ENCODE peak calls at places on chromosome 22, in seven cellular contexts. C is GM23338, L is HCT116, N is SK-N-SH, D is Panc1, R is K562, X is HepG2. U is an unnamed sample.

GRCh38 chr22:20111045-20111688 is 4.7 kb upstream of the RANBP1 start:
- DNase-seq in R (peak; percentile 84), N (peak; percentile 87), X (peak; percentile 61), C (peak; percentile 78), L (peak; percentile 51), D (no peak), U (peak; percentile 45)

GRCh38 chr22:30879398-30879797 is 89.2 kb downstream of the MORC2 start:
- DNase-seq in D (no peak), R (no peak), X (no peak), L (no peak), C (no peak), N (no peak), U (no peak)

GRCh38 chr22:39388261-39389011 is 11.1 kb upstream of the TAB1 start:
- DNase-seq in N (peak; percentile 96), C (peak; percentile 99), D (no peak), R (peak; percentile 97), L (peak; percentile 56), X (peak; percentile 80), U (no peak)

GRCh38 chr22:19923914-19924513 is 17.6 kb upstream of the COMT start:
- DNase-seq in D (no peak), X (no peak), N (no peak), L (no peak), C (no peak), R (no peak), U (no peak)

GRCh38 chr22:47161631-47162030 is 399.2 kb downstream of the TBC1D22A start:
- DNase-seq in C (no peak), L (no peak), D (no peak), R (no peak), X (no peak), N (no peak), U (no peak)

GRCh38 chr22:26673485-26673884 is 16.1 kb downstream of the MIAT start:
- DNase-seq in X (no peak), L (no peak), R (no peak), C (no peak), D (no peak), N (no peak), U (no peak)

GRCh38 chr22:42357221-42357620 is 75.0 kb downstream of the NFAM1 start:
- DNase-seq in D (no peak), R (no peak), X (no peak), L (no peak), N (no peak), C (no peak), U (no peak)

GRCh38 chr22:20885557-20886323 is 26.9 kb downstream of the SNAP29 start:
- DNase-seq in R (peak; percentile 98), D (peak; percentile 72), L (peak; percentile 58), N (peak; percentile 84), C (peak; percentile 92), X (peak; percentile 85), U (peak; percentile 85)

GRCh38 chr22:40533712-40534378 is 102.7 kb downstream of the MRTFA start:
- DNase-seq in N (no peak), R (peak; percentile 28), L (no peak), X (no peak), C (peak; percentile 66), D (no peak), U (peak; percentile 68)

GRCh38 chr22:49257551-49257951 is 570.1 kb downstream of the BRD1 start:
- DNase-seq in N (no peak), C (no peak), L (no peak), X (no peak), R (no peak), D (no peak), U (no peak)

GRCh38 chr22:40046126-40046525 is 51.4 kb downstream of the FAM83F start:
- DNase-seq in C (no peak), N (no peak), X (no peak), R (no peak), D (no peak), L (no peak), U (no peak)

GRCh38 chr22:22993184-22993583 is 77.1 kb upstream of the GNAZ start:
- DNase-seq in D (no peak), L (no peak), N (no peak), X (no peak), C (no peak), R (peak; percentile 39), U (no peak)

GRCh38 chr22:42803454-42803853 is 53.6 kb downstream of the ARFGAP3 start:
- DNase-seq in R (no peak), N (peak; percentile 63), L (no peak), C (no peak), X (no peak), D (no peak), U (no peak)

GRCh38 chr22:36197065-36197440 is 4.6 kb downstream of the APOL4 start:
- DNase-seq in L (no peak), N (peak; percentile 27), D (no peak), C (peak; percentile 92), R (peak; percentile 58), X (no peak), U (no peak)

GRCh38 chr22:30824096-30824495 is 129.4 kb downstream of the OSBP2 start:
- DNase-seq in R (no peak), D (no peak), X (no peak), L (no peak), N (no peak), C (no peak), U (no peak)

DNA sequence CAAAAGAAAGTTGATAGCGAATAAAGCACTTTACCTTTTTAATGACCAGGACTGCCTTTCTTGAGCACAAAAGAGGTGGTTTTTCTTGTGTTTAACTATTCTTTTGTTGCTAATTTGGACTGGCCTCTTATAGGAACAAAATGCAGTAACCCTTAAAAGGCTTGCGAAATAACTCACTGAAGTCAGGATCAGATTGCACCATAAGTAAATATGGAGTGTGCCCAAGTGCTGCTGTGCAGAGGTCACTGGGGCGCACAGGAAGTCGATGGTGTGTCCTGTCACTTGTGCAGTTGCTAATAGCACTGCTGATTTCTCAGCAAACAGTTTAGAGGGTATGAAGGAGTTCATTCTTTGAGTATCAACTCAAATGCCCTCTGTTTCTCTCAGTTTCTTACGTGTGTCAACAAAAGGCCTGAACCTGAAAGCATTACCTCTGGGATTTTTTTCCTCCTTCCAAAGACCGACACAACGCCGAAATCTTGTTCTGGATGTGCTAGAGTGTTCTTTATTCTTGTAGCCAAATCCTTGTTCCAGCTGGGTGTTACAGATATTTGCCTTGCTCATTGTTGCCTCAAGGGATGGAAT is 71.3 kb downstream of the ATXN10 start:
- DNase-seq in C (no peak), D (no peak), L (no peak), X (peak; percentile 96), N (no peak), R (no peak), U (peak; percentile 68)
- TF ChIP-seq POLR2AphosphoS5 in C (no peak), D (no peak), L (no peak), X (no peak), N (no peak), R (no peak), U (peak; percentile 37)

DNA sequence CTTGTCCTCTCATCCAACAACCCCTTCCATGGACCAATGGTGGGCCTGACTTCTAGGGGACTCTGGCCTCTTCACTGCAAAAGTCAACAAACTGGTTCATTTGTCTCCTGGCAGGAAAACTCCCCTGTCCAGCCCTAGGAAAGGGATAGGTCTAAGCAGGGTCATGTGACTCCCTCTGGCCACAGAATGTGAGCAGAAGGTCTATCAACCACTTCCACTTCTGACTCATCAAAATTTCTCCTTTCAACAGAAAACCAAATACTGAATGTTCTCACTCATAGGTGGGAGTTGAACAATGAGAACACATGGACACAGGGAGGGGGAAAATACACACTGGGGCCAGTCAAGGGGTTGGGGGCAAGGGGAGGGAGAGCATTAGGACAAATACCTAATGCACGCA is 1.3 kb upstream of the ISX start:
- DNase-seq in D (no peak), R (peak; percentile 58), C (no peak), X (peak; percentile 83), N (no peak), L (no peak), U (no peak)
- H3K27ac ChIP-seq in D (no peak overlapping the region), R (peak overlapping the region; percentile 54), C (no peak overlapping the region), X (peak overlapping the region; percentile 54), N (no peak overlapping the region), L (no peak overlapping the region), U (no peak overlapping the region)

DNA sequence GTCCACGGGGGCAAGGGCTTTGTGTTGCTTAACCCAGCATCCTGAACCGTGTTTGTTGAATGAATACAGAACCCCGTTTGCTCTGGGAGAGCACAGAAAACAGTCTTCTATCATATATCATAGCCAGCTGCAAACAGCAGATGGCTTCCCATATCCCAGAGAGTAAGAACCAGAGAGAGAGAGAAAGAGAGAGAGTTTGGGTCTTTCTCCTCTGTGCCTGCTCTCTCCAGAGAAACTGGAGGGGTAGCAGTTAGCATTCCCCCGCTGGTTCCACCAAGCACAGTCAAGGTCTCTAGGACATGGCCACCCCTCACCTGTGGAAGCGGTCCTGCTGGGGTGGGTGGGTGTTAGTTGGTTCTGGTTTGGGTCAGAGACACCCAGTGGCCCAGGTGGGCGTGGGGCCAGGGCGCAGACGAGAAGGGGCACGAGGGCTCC is 487 bp upstream of the TIMP3 start:
- DNase-seq in R (no peak), C (no peak), D (no peak), X (no peak), N (no peak), L (no peak), U (no peak)
- TF ChIP-seq REST in R (no peak), C (no peak), D (no peak), X (no peak), N (no peak), L (no peak), U (no peak)

GRCh38 chr22:28989912-28990311 is 71.7 kb downstream of the C22orf31 start:
- DNase-seq in D (no peak), X (no peak), C (no peak), L (no peak), N (no peak), R (no peak), U (no peak)
- TF ChIP-seq POLR2AphosphoS5 in D (no peak), X (no peak), C (no peak), L (no peak), N (no peak), R (no peak), U (no peak)

GRCh38 chr22:43848366-43849171 is 13.7 kb downstream of the SULT4A1 start:
- DNase-seq in L (peak; percentile 4), N (peak; percentile 56), R (no peak), D (no peak), C (peak; percentile 57), X (no peak), U (no peak)

GRCh38 chr22:43851058-43851978 is 11.0 kb downstream of the SULT4A1 start:
- DNase-seq in N (no peak), L (no peak), D (no peak), R (no peak), X (no peak), C (no peak), U (no peak)

GRCh38 chr22:43850529-43850928 is 11.8 kb downstream of the SULT4A1 start:
- DNase-seq in R (no peak), X (no peak), C (no peak), L (no peak), D (no peak), N (no peak), U (no peak)

GRCh38 chr22:43847376-43848289 is 14.7 kb downstream of the SULT4A1 start:
- DNase-seq in C (no peak), R (no peak), L (no peak), N (no peak), X (no peak), D (no peak), U (no peak)

DNA sequence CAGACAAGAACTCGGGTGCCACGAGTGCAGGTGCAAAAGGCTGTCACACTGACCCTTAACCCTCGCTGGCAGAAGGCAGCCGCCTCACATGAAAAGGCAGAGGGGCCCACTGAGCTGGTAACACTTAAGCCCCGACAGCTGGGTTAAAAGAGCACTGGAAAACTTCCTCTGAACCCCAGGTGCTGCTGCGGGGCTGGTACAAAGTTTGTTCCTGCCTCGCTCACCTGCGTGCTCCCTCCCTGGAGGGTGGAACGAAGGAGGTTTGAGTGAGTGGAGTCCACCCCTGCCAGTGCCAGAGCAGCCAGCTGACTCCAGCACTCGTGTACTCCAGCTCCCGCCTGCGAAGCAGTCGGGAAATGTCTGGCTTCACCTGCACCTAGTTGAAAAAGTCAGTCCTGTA is 12.6 kb downstream of the SULT4A1 start:
- DNase-seq in R (no peak), C (no peak), N (no peak), D (no peak), X (no peak), L (no peak), U (no peak)
- H3K27ac ChIP-seq in R (no peak overlapping the region), C (peak overlapping the region; percentile 26), N (no peak overlapping the region), D (no peak overlapping the region), X (no peak overlapping the region), L (no peak overlapping the region), U (no peak overlapping the region)

U was measured in HL-60.